ENCODE peak calls at places on chromosome 22, in six cellular contexts. M is A549, A is tibial nerve, C is GM12878, U is stomach, P is HepG2. X is an unnamed sample.

GRCh38 chr22:46425011-46425410 is 89.5 kb downstream of the TRMU start:
- DNase-seq in U (no peak), C (no peak), P (no peak), M (no peak), A (no peak), X (no peak)

GRCh38 chr22:31970490-31971444 is 26.4 kb downstream of the YWHAH start:
- DNase-seq in U (peak; percentile 91), M (peak; percentile 71), C (peak; percentile 20), A (peak; percentile 47), P (peak; percentile 31), X (peak; percentile 94)

GRCh38 chr22:47071812-47072641 is 309.6 kb downstream of the TBC1D22A start:
- DNase-seq in M (no peak), P (no peak), A (no peak), C (no peak), U (no peak), X (no peak)

GRCh38 chr22:20843501-20843900 is 15.1 kb downstream of the PI4KA start:
- DNase-seq in M (no peak), U (no peak), C (no peak), A (no peak), P (no peak), X (no peak)

GRCh38 chr22:33296941-33297340 is 238.8 kb upstream of the SYN3 start:
- DNase-seq in M (no peak), P (no peak), A (no peak), C (no peak), U (peak; percentile 65), X (no peak)

GRCh38 chr22:47484960-47485571 is 722.6 kb downstream of the TBC1D22A start:
- DNase-seq in U (no peak), M (no peak), P (no peak), C (no peak), A (no peak), X (no peak)

GRCh38 chr22:22171357-22172218 is 73.0 kb upstream of the VPREB1 start:
- DNase-seq in U (no peak), M (peak; percentile 31), P (no peak), C (no peak), A (no peak), X (no peak)

GRCh38 chr22:35894464-35894878 is 134.2 kb downstream of the RBFOX2 start:
- DNase-seq in P (no peak), U (no peak), A (no peak), M (no peak), C (no peak), X (no peak)

GRCh38 chr22:44441401-44442185 is 56.4 kb downstream of the RTL6 start:
- DNase-seq in A (no peak), C (no peak), U (no peak), M (no peak), P (no peak), X (no peak)

GRCh38 chr22:17337639-17338038 is 31.6 kb upstream of the CECR2 start:
- DNase-seq in C (no peak), P (no peak), A (no peak), U (no peak), M (no peak), X (no peak)

GRCh38 chr22:17501679-17502285 is 61.5 kb upstream of the SLC25A18 start:
- DNase-seq in M (peak; percentile 33), P (peak; percentile 63), A (no peak), U (no peak), C (peak; percentile 57), X (no peak)

DNA sequence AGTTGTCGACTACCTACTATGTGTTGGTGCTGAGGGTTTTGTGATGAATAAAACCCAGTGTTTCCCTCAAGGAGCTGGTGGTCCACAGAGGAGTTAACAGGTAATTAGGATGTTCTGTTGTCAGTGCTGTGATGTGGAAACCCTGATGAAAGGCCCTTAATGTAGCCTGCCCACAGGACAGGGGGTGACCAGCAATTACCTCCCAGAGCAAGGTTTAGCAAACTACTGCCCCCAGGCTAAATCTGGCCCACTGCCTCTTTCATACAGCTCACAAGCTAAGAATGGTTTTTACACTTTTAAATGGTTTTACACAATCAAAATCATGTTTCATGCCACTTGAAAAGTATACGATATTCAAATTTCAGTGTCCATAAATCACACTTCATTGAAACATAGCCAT is 536.2 kb downstream of the MIAT start:
- DNase-seq in P (no peak), U (no peak), A (no peak), M (no peak), C (no peak), X (no peak)
- TF ChIP-seq EP300 in P (no peak), U (no peak), A (no peak), M (no peak), C (no peak), X (no peak)

DNA sequence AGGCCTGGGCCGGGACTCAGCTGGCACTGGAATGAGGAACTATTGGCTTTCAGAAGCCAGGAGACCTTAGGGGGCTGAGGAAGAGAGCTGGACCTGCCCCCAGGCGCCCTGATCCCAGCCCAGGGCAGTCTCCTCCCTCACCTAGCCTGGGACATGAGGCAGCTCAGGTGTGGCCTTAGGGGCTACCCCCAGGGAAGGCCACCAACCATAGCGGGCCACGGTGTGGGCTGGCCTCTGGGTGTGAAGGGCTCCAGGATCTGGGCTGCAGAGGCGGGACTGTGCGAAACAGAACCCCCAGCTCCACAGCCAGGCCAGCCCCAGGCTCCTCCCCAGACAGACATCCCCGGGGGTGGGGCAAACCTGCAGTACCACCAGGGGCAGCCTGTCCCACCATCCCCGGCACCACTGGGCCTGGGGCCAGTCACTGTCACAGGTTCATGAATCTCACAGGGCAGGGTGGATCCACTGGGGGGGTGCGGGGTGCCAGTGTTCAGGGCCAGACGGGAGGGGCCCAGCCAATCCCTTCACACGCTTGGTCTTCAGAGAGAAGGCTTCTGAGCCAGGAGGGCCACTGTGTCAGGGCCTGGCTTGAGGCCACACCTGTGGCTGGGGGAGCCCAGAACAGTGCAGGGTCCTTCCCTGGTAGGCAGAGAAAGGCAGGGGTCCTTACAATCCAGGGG is 3.5 kb downstream of the PLXNB2 start:
- DNase-seq in A (no peak), M (no peak), U (peak; percentile 79), C (no peak), P (peak; percentile 23), X (no peak)
- H3K4me3 ChIP-seq in A (peak overlapping the region; percentile 13), M (peak overlapping the region; percentile 100), U (peak overlapping the region; percentile 84), C (peak overlapping the region; percentile 91), P (peak overlapping the region; percentile 37), X (no peak overlapping the region)

DNA sequence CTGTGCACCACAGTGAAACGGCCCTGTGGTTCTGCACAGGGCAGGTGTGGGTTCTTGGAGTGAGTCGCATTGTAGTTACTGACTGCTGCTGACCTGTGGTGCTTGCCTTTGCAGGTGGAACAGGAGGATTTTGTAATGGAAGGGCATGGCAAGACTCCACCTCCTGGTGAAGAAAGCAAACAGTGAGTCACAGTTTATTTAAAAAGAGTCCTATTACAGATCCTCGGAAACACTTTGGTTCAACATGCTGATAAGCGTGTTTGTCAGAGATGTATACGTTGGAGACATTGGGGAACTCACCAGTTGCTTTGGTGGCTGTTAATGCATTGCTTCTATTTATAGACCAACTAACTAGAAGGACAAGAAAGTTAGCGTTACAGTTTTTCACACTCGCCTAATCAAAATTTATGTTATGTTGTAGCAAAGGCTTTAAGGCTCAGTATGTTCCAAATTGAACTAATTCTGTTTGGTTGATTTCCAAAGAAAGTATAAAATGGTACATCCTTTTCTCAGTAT is 21.7 kb upstream of the TNRC6B start:
- DNase-seq in A (no peak), P (peak; percentile 93), C (no peak), U (peak; percentile 81), M (peak; percentile 55), X (no peak)
- TF ChIP-seq EP300 in A (no peak), P (peak; percentile 57), C (no peak), U (no peak), M (no peak), X (no peak)

GRCh38 chr22:43128928-43129424 is 14.2 kb downstream of the MCAT start:
- DNase-seq in P (no peak), C (no peak), U (peak; percentile 82), A (no peak), M (no peak), X (no peak)

GRCh38 chr22:43129426-43130425 is 13.5 kb downstream of the MCAT start:
- DNase-seq in C (no peak), U (no peak), M (no peak), A (no peak), P (no peak), X (no peak)

GRCh38 chr22:43127166-43127908 is 15.9 kb downstream of the MCAT start:
- DNase-seq in C (no peak), M (no peak), P (no peak), A (no peak), U (peak; percentile 78), X (no peak)

GRCh38 chr22:43126506-43127165 is 16.1 kb downstream of the BIK start:
- DNase-seq in M (peak; percentile 85), C (no peak), A (no peak), P (peak; percentile 65), U (peak; percentile 57), X (no peak)

GRCh38 chr22:43128116-43128515 is 15.1 kb downstream of the MCAT start:
- DNase-seq in P (no peak), A (no peak), M (no peak), C (no peak), U (no peak), X (no peak)
- H3K4me3 ChIP-seq in P (no peak overlapping the region), A (no peak overlapping the region), M (no peak overlapping the region), C (no peak overlapping the region), U (no peak overlapping the region), X (no peak overlapping the region)

GRCh38 chr22:49972163-49973017 is 11.8 kb downstream of the PIM3 start:
- DNase-seq in C (no peak), P (no peak), M (no peak), U (peak; percentile 42), A (peak; percentile 16), X (peak; percentile 53)

GRCh38 chr22:49973018-49973965 is 12.7 kb downstream of the PIM3 start:
- DNase-seq in P (no peak), U (no peak), A (no peak), M (no peak), C (no peak), X (no peak)

GRCh38 chr22:49970528-49971231 is 10.1 kb downstream of the PIM3 start:
- DNase-seq in M (peak; percentile 80), C (peak; percentile 85), U (peak; percentile 96), P (peak; percentile 97), A (peak; percentile 88), X (peak; percentile 89)

GRCh38 chr22:49969751-49970527 is 9.4 kb downstream of the PIM3 start:
- DNase-seq in C (no peak), A (no peak), U (peak; percentile 26), M (no peak), P (no peak), X (peak; percentile 45)

DNA sequence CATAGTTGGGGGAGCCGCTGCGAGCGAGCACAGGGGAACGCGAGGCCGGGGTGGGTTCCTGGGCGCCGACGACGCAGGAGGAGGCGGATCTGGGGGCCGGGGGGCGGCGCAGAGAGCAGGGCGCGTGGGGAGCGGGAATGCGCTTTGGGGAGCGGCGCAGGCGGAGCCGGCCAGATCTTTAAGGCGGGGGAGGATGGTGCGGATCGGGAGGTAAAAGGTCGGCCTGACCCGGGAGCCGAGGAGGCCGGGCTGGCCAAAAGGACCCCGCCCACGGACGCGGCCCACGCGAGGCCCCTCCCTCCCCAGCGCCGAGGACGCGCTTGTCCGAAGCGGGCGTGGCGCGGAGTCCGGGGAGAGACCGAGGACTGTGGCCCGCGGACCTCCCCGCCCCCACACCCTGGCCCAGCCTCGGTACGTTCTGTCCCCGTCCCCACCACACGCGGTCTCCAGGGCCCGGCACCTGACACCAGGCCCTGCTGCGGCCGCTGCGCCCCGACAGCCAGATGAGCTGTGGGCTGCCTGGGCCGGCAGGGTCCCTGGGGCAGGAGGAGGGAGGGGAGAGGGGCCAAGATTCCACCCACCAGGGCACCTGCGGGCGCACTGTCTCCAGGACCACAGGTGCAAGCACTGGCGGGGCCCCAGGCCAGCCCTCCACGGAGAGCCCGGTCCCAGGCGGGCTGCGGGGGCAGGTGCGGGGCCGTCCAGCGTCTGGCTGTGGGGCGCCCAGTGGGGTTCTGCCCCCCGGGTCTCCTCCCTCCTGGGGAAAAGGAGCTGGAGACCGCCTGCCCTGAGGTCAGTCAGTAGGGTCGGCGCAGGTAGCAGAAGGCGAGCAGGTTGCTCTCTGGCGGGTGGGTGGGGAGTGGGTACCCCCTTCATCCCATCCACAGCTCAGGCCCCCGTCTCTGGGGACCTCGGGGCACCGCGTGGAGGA is 10.9 kb downstream of the PIM3 start:
- DNase-seq in M (peak; percentile 33), U (peak; percentile 93), C (no peak), A (peak; percentile 69), P (no peak), X (peak; percentile 87)
- TF ChIP-seq EP300 in M (no peak), U (no peak), C (no peak), A (peak; percentile 57), P (no peak), X (no peak)